ENCODE peak calls at places on chromosomes 7 and 10, in nine cellular contexts. One of them, this sample, is unnamed.

GRCh38 chr10:64271983-64272382 is 750.8 kb downstream of the REEP3 start:
- DNase-seq in astrocyte of the spinal cord: no peak
- DNase-seq in hypothalamus: no peak
- DNase-seq in stimulated activated CD4-positive, alpha-beta T cell treated with anti-CD3 and anti-CD28 coated beads, Interleukin-1b, Interleukin-23, amount 100 ng/mL, for 1 hour: no peak
- DNase-seq in cardiac septum: no peak
- DNase-seq in HS-5: no peak
- DNase-seq in NCI-H1436: no peak
- DNase-seq in epithelial cell of prostate: no peak
- DNase-seq in lower lobe of right lung: no peak
- DNase-seq in this sample: no peak

GRCh38 chr10:24382596-24382978 is 173.6 kb downstream of the KIAA1217 start:
- DNase-seq in HS-5: no peak
- DNase-seq in astrocyte of the spinal cord: peak
- DNase-seq in hypothalamus: no peak
- DNase-seq in lower lobe of right lung: no peak
- DNase-seq in stimulated activated CD4-positive, alpha-beta T cell treated with anti-CD3 and anti-CD28 coated beads, Interleukin-1b, Interleukin-23, amount 100 ng/mL, for 1 hour: no peak
- DNase-seq in NCI-H1436: no peak
- DNase-seq in cardiac septum: no peak
- DNase-seq in epithelial cell of prostate: no peak
- DNase-seq in this sample: no peak

GRCh38 chr7:107614425-107614824 is 34.4 kb downstream of the BCAP29 start:
- DNase-seq in hypothalamus: no peak
- DNase-seq in stimulated activated CD4-positive, alpha-beta T cell treated with anti-CD3 and anti-CD28 coated beads, Interleukin-1b, Interleukin-23, amount 100 ng/mL, for 1 hour: no peak
- DNase-seq in NCI-H1436: no peak
- DNase-seq in astrocyte of the spinal cord: peak
- DNase-seq in HS-5: peak
- DNase-seq in cardiac septum: no peak
- DNase-seq in epithelial cell of prostate: no peak
- DNase-seq in lower lobe of right lung: no peak
- DNase-seq in this sample: peak

GRCh38 chr7:145884716-145885514 is 231.7 kb upstream of the CNTNAP2 start:
- DNase-seq in hypothalamus: no peak
- DNase-seq in astrocyte of the spinal cord: no peak
- DNase-seq in lower lobe of right lung: no peak
- DNase-seq in cardiac septum: no peak
- DNase-seq in HS-5: no peak
- DNase-seq in NCI-H1436: peak
- DNase-seq in epithelial cell of prostate: no peak
- DNase-seq in stimulated activated CD4-positive, alpha-beta T cell treated with anti-CD3 and anti-CD28 coated beads, Interleukin-1b, Interleukin-23, amount 100 ng/mL, for 1 hour: no peak
- DNase-seq in this sample: no peak

GRCh38 chr10:110395350-110396283 is 90.9 kb upstream of the SMNDC1 start:
- DNase-seq in HS-5: peak
- DNase-seq in stimulated activated CD4-positive, alpha-beta T cell treated with anti-CD3 and anti-CD28 coated beads, Interleukin-1b, Interleukin-23, amount 100 ng/mL, for 1 hour: no peak
- DNase-seq in cardiac septum: no peak
- DNase-seq in NCI-H1436: no peak
- DNase-seq in astrocyte of the spinal cord: peak
- DNase-seq in lower lobe of right lung: no peak
- DNase-seq in hypothalamus: no peak
- DNase-seq in epithelial cell of prostate: peak
- DNase-seq in this sample: peak

GRCh38 chr10:118850418-118851061 is 95.8 kb upstream of the CACUL1 start:
- DNase-seq in hypothalamus: peak
- DNase-seq in cardiac septum: no peak
- DNase-seq in NCI-H1436: peak
- DNase-seq in epithelial cell of prostate: no peak
- DNase-seq in stimulated activated CD4-positive, alpha-beta T cell treated with anti-CD3 and anti-CD28 coated beads, Interleukin-1b, Interleukin-23, amount 100 ng/mL, for 1 hour: peak
- DNase-seq in astrocyte of the spinal cord: peak
- DNase-seq in lower lobe of right lung: peak
- DNase-seq in HS-5: no peak
- DNase-seq in this sample: no peak

GRCh38 chr7:27651702-27652101 is 11.0 kb downstream of the HIBADH start:
- DNase-seq in hypothalamus: no peak
- DNase-seq in lower lobe of right lung: no peak
- DNase-seq in HS-5: no peak
- DNase-seq in astrocyte of the spinal cord: peak
- DNase-seq in stimulated activated CD4-positive, alpha-beta T cell treated with anti-CD3 and anti-CD28 coated beads, Interleukin-1b, Interleukin-23, amount 100 ng/mL, for 1 hour: no peak
- DNase-seq in NCI-H1436: no peak
- DNase-seq in epithelial cell of prostate: no peak
- DNase-seq in cardiac septum: no peak
- DNase-seq in this sample: no peak

GRCh38 chr7:157977717-157978470 is 609.7 kb downstream of the PTPRN2 start:
- DNase-seq in cardiac septum: peak
- DNase-seq in NCI-H1436: no peak
- DNase-seq in HS-5: no peak
- DNase-seq in stimulated activated CD4-positive, alpha-beta T cell treated with anti-CD3 and anti-CD28 coated beads, Interleukin-1b, Interleukin-23, amount 100 ng/mL, for 1 hour: no peak
- DNase-seq in hypothalamus: no peak
- DNase-seq in astrocyte of the spinal cord: no peak
- DNase-seq in lower lobe of right lung: no peak
- DNase-seq in epithelial cell of prostate: no peak
- DNase-seq in this sample: no peak

GRCh38 chr7:1733908-1734252 is 63.8 kb downstream of the ELFN1 start:
- DNase-seq in HS-5: no peak
- DNase-seq in hypothalamus: no peak
- DNase-seq in stimulated activated CD4-positive, alpha-beta T cell treated with anti-CD3 and anti-CD28 coated beads, Interleukin-1b, Interleukin-23, amount 100 ng/mL, for 1 hour: no peak
- DNase-seq in astrocyte of the spinal cord: no peak
- DNase-seq in epithelial cell of prostate: no peak
- DNase-seq in cardiac septum: no peak
- DNase-seq in lower lobe of right lung: no peak
- DNase-seq in NCI-H1436: no peak
- DNase-seq in this sample: no peak